ENCODE peak calls at places on chromosomes 6 and 20, in seven cellular contexts. One of them, this sample, is unnamed.

GRCh38 chr20:53943522-53944291 is 126.7 kb downstream of the BCAS1 start:
- DNase-seq in T-helper 22 cell: no peak
- DNase-seq in HEK293T: peak; percentile 35
- DNase-seq in naive B cell: peak; percentile 32
- DNase-seq in D341Med: peak; percentile 61
- DNase-seq in fibroblast of pulmonary artery: peak; percentile 67
- DNase-seq in SK-MEL-5: peak; percentile 46
- DNase-seq in this sample: no peak

GRCh38 chr20:23141450-23142161 is 55.5 kb upstream of the CD93 start:
- DNase-seq in T-helper 22 cell: no peak
- DNase-seq in D341Med: no peak
- DNase-seq in naive B cell: no peak
- DNase-seq in HEK293T: no peak
- DNase-seq in fibroblast of pulmonary artery: no peak
- DNase-seq in SK-MEL-5: no peak
- DNase-seq in this sample: no peak

GRCh38 chr6:8335896-8336295 is 99.4 kb downstream of the SLC35B3 start:
- DNase-seq in naive B cell: no peak
- DNase-seq in HEK293T: no peak
- DNase-seq in SK-MEL-5: no peak
- DNase-seq in T-helper 22 cell: no peak
- DNase-seq in fibroblast of pulmonary artery: no peak
- DNase-seq in D341Med: no peak
- DNase-seq in this sample: no peak

GRCh38 chr6:143183735-143184134 is 123.0 kb downstream of the AIG1 start:
- DNase-seq in fibroblast of pulmonary artery: no peak
- DNase-seq in D341Med: no peak
- DNase-seq in HEK293T: no peak
- DNase-seq in T-helper 22 cell: no peak
- DNase-seq in naive B cell: no peak
- DNase-seq in SK-MEL-5: no peak
- DNase-seq in this sample: no peak

GRCh38 chr6:150408842-150409241 is 40.0 kb downstream of the IYD start:
- DNase-seq in naive B cell: no peak
- DNase-seq in fibroblast of pulmonary artery: no peak
- DNase-seq in D341Med: no peak
- DNase-seq in HEK293T: no peak
- DNase-seq in T-helper 22 cell: no peak
- DNase-seq in SK-MEL-5: no peak
- DNase-seq in this sample: no peak

GRCh38 chr20:1171461-1172093 is 13.2 kb downstream of the TMEM74B start:
- DNase-seq in D341Med: no peak
- DNase-seq in SK-MEL-5: no peak
- DNase-seq in HEK293T: peak; percentile 28
- DNase-seq in T-helper 22 cell: no peak
- DNase-seq in naive B cell: no peak
- DNase-seq in fibroblast of pulmonary artery: peak; percentile 56
- DNase-seq in this sample: peak; percentile 81

GRCh38 chr20:61117725-61118124 is 134.3 kb upstream of the CDH4 start:
- DNase-seq in T-helper 22 cell: no peak
- DNase-seq in naive B cell: no peak
- DNase-seq in SK-MEL-5: no peak
- DNase-seq in fibroblast of pulmonary artery: no peak
- DNase-seq in HEK293T: no peak
- DNase-seq in D341Med: no peak
- DNase-seq in this sample: no peak

GRCh38 chr6:125192610-125192930 is 39.0 kb downstream of the TPD52L1 start:
- DNase-seq in HEK293T: no peak
- DNase-seq in naive B cell: no peak
- DNase-seq in T-helper 22 cell: no peak
- DNase-seq in SK-MEL-5: no peak
- DNase-seq in D341Med: no peak
- DNase-seq in fibroblast of pulmonary artery: no peak
- DNase-seq in this sample: no peak

GRCh38 chr6:166297606-166298005 is 10.6 kb downstream of the PRR18 start:
- DNase-seq in HEK293T: no peak
- DNase-seq in SK-MEL-5: no peak
- DNase-seq in naive B cell: no peak
- DNase-seq in T-helper 22 cell: no peak
- DNase-seq in fibroblast of pulmonary artery: no peak
- DNase-seq in D341Med: no peak
- DNase-seq in this sample: no peak

GRCh38 chr6:160395187-160395586 is 47.0 kb downstream of the SLC22A3 start:
- DNase-seq in HEK293T: no peak
- DNase-seq in T-helper 22 cell: no peak
- DNase-seq in D341Med: no peak
- DNase-seq in SK-MEL-5: no peak
- DNase-seq in naive B cell: no peak
- DNase-seq in fibroblast of pulmonary artery: no peak
- DNase-seq in this sample: no peak

GRCh38 chr6:16196958-16197576 is 41.3 kb upstream of the GMPR start:
- DNase-seq in T-helper 22 cell: no peak
- DNase-seq in naive B cell: no peak
- DNase-seq in fibroblast of pulmonary artery: no peak
- DNase-seq in D341Med: no peak
- DNase-seq in HEK293T: no peak
- DNase-seq in SK-MEL-5: no peak
- DNase-seq in this sample: no peak

GRCh38 chr6:134363323-134364039 is 45.6 kb upstream of the SGK1 start:
- DNase-seq in T-helper 22 cell: no peak
- DNase-seq in D341Med: no peak
- DNase-seq in naive B cell: no peak
- DNase-seq in HEK293T: no peak
- DNase-seq in fibroblast of pulmonary artery: peak; percentile 51
- DNase-seq in SK-MEL-5: peak; percentile 80
- DNase-seq in this sample: no peak

GRCh38 chr6:106448000-106448426 is 87.5 kb downstream of the CRYBG1 start:
- DNase-seq in SK-MEL-5: no peak
- DNase-seq in D341Med: no peak
- DNase-seq in T-helper 22 cell: no peak
- DNase-seq in naive B cell: peak; percentile 56
- DNase-seq in HEK293T: no peak
- DNase-seq in fibroblast of pulmonary artery: no peak
- DNase-seq in this sample: no peak

GRCh38 chr6:7260291-7261029 is 52.5 kb downstream of the SSR1 start:
- DNase-seq in fibroblast of pulmonary artery: no peak
- DNase-seq in SK-MEL-5: no peak
- DNase-seq in naive B cell: no peak
- DNase-seq in T-helper 22 cell: no peak
- DNase-seq in D341Med: no peak
- DNase-seq in HEK293T: no peak
- DNase-seq in this sample: no peak

GRCh38 chr6:8437813-8438212 is 2.5 kb upstream of the SLC35B3 start:
- DNase-seq in fibroblast of pulmonary artery: no peak
- DNase-seq in HEK293T: no peak
- DNase-seq in SK-MEL-5: no peak
- DNase-seq in T-helper 22 cell: no peak
- DNase-seq in naive B cell: no peak
- DNase-seq in D341Med: no peak
- DNase-seq in this sample: no peak

GRCh38 chr20:63547484-63548480 is at the start of gene SRMS:
- DNase-seq in HEK293T: no peak
- DNase-seq in SK-MEL-5: peak; percentile 29
- DNase-seq in T-helper 22 cell: no peak
- DNase-seq in naive B cell: no peak
- DNase-seq in D341Med: no peak
- DNase-seq in fibroblast of pulmonary artery: no peak
- DNase-seq in this sample: no peak

GRCh38 chr6:113015249-113015648 is 668.1 kb downstream of the RFPL4B start:
- DNase-seq in SK-MEL-5: peak; percentile 4
- DNase-seq in D341Med: no peak
- DNase-seq in HEK293T: no peak
- DNase-seq in T-helper 22 cell: no peak
- DNase-seq in naive B cell: no peak
- DNase-seq in fibroblast of pulmonary artery: peak; percentile 90
- DNase-seq in this sample: no peak

GRCh38 chr6:15008269-15008668 is 237.6 kb upstream of the JARID2 start:
- DNase-seq in HEK293T: no peak
- DNase-seq in naive B cell: no peak
- DNase-seq in fibroblast of pulmonary artery: no peak
- DNase-seq in T-helper 22 cell: no peak
- DNase-seq in SK-MEL-5: no peak
- DNase-seq in D341Med: no peak
- DNase-seq in this sample: no peak

GRCh38 chr6:53067799-53068442 is 2.7 kb downstream of the FBXO9 start:
- DNase-seq in fibroblast of pulmonary artery: peak; percentile 44
- DNase-seq in T-helper 22 cell: no peak
- DNase-seq in naive B cell: no peak
- DNase-seq in SK-MEL-5: no peak
- DNase-seq in HEK293T: no peak
- DNase-seq in D341Med: no peak
- DNase-seq in this sample: no peak

GRCh38 chr6:46325561-46326525 is 155.1 kb upstream of the ENPP5 start:
- DNase-seq in fibroblast of pulmonary artery: peak; percentile 21
- DNase-seq in D341Med: no peak
- DNase-seq in naive B cell: no peak
- DNase-seq in SK-MEL-5: no peak
- DNase-seq in HEK293T: peak; percentile 56
- DNase-seq in T-helper 22 cell: no peak
- DNase-seq in this sample: no peak

GRCh38 chr20:50297498-50298348 is 107.1 kb downstream of the CEBPB start:
- DNase-seq in fibroblast of pulmonary artery: no peak
- DNase-seq in naive B cell: no peak
- DNase-seq in T-helper 22 cell: no peak
- DNase-seq in HEK293T: no peak
- DNase-seq in D341Med: no peak
- DNase-seq in SK-MEL-5: peak; percentile 28
- DNase-seq in this sample: no peak

GRCh38 chr20:36218380-36219064 is 17.8 kb upstream of the AAR2 start:
- DNase-seq in D341Med: no peak
- DNase-seq in SK-MEL-5: no peak
- DNase-seq in fibroblast of pulmonary artery: no peak
- DNase-seq in naive B cell: no peak
- DNase-seq in HEK293T: no peak
- DNase-seq in T-helper 22 cell: no peak
- DNase-seq in this sample: no peak

GRCh38 chr6:158570681-158570962 is 10.7 kb downstream of the TMEM181 start:
- DNase-seq in D341Med: no peak
- DNase-seq in SK-MEL-5: no peak
- DNase-seq in naive B cell: no peak
- DNase-seq in fibroblast of pulmonary artery: no peak
- DNase-seq in T-helper 22 cell: no peak
- DNase-seq in HEK293T: no peak
- DNase-seq in this sample: no peak

GRCh38 chr6:143060806-143061596 is at the start of gene AIG1:
- DNase-seq in fibroblast of pulmonary artery: no peak
- DNase-seq in D341Med: no peak
- DNase-seq in HEK293T: no peak
- DNase-seq in naive B cell: peak; percentile 61
- DNase-seq in T-helper 22 cell: peak; percentile 39
- DNase-seq in SK-MEL-5: no peak
- DNase-seq in this sample: peak; percentile 81

GRCh38 chr20:14288341-14289330 is 48.8 kb downstream of the FLRT3 start:
- DNase-seq in SK-MEL-5: peak; percentile 30
- DNase-seq in D341Med: no peak
- DNase-seq in fibroblast of pulmonary artery: peak; percentile 21
- DNase-seq in naive B cell: no peak
- DNase-seq in HEK293T: no peak
- DNase-seq in T-helper 22 cell: no peak
- DNase-seq in this sample: no peak

GRCh38 chr20:56875052-56875663 is 246.1 kb downstream of the TFAP2C start:
- DNase-seq in fibroblast of pulmonary artery: peak; percentile 3
- DNase-seq in HEK293T: no peak
- DNase-seq in D341Med: no peak
- DNase-seq in T-helper 22 cell: no peak
- DNase-seq in naive B cell: no peak
- DNase-seq in SK-MEL-5: no peak
- DNase-seq in this sample: no peak

GRCh38 chr20:63829943-63830820 is 882 bp downstream of the ZBTB46 start:
- DNase-seq in SK-MEL-5: no peak
- DNase-seq in fibroblast of pulmonary artery: no peak
- DNase-seq in D341Med: peak; percentile 66
- DNase-seq in T-helper 22 cell: no peak
- DNase-seq in naive B cell: no peak
- DNase-seq in HEK293T: peak; percentile 51
- DNase-seq in this sample: peak; percentile 65

GRCh38 chr6:106104941-106105340 is 18.8 kb downstream of the PRDM1 start:
- DNase-seq in naive B cell: no peak
- DNase-seq in SK-MEL-5: no peak
- DNase-seq in T-helper 22 cell: no peak
- DNase-seq in HEK293T: no peak
- DNase-seq in D341Med: no peak
- DNase-seq in fibroblast of pulmonary artery: no peak
- DNase-seq in this sample: no peak

GRCh38 chr20:2463616-2464365 is 6.8 kb downstream of the SNRPB start:
- DNase-seq in HEK293T: no peak
- DNase-seq in naive B cell: no peak
- DNase-seq in T-helper 22 cell: no peak
- DNase-seq in fibroblast of pulmonary artery: no peak
- DNase-seq in SK-MEL-5: no peak
- DNase-seq in D341Med: no peak
- DNase-seq in this sample: no peak

GRCh38 chr20:37911838-37912273 is 8.9 kb downstream of the VSTM2L start:
- DNase-seq in D341Med: peak; percentile 64
- DNase-seq in naive B cell: no peak
- DNase-seq in fibroblast of pulmonary artery: peak; percentile 51
- DNase-seq in HEK293T: no peak
- DNase-seq in SK-MEL-5: peak; percentile 46
- DNase-seq in T-helper 22 cell: no peak
- DNase-seq in this sample: peak; percentile 79